ENCODE peak calls at places on chromosomes 12 and 14, in seven cellular contexts. One of them, this sample, is unnamed.

GRCh38 chr14:74405663-74406062 is 20.3 kb downstream of the SYNDIG1L start:
- DNase-seq in hepatocyte: no peak
- DNase-seq in heart right ventricle: no peak
- DNase-seq in OCI-LY7: no peak
- DNase-seq in SK-N-SH: no peak
- DNase-seq in fibroblast of lung: no peak
- DNase-seq in aorta: no peak
- DNase-seq in this sample: no peak

GRCh38 chr12:28216016-28216415 is 25.8 kb downstream of the CCDC91 start:
- DNase-seq in OCI-LY7: no peak
- DNase-seq in fibroblast of lung: no peak
- DNase-seq in aorta: no peak
- DNase-seq in heart right ventricle: no peak
- DNase-seq in hepatocyte: no peak
- DNase-seq in SK-N-SH: no peak
- DNase-seq in this sample: no peak

GRCh38 chr12:89364631-89365030 is 12.3 kb upstream of the DUSP6 start:
- DNase-seq in heart right ventricle: no peak
- DNase-seq in OCI-LY7: no peak
- DNase-seq in fibroblast of lung: no peak
- DNase-seq in aorta: no peak
- DNase-seq in hepatocyte: no peak
- DNase-seq in SK-N-SH: no peak
- DNase-seq in this sample: no peak

GRCh38 chr12:105492591-105492990 is 162.1 kb downstream of the C12orf75 start:
- DNase-seq in SK-N-SH: no peak
- DNase-seq in hepatocyte: peak
- DNase-seq in OCI-LY7: no peak
- DNase-seq in heart right ventricle: no peak
- DNase-seq in aorta: no peak
- DNase-seq in fibroblast of lung: no peak
- DNase-seq in this sample: no peak

GRCh38 chr12:52223411-52224039 is 9.5 kb upstream of the KRT7 start:
- DNase-seq in OCI-LY7: no peak
- DNase-seq in fibroblast of lung: no peak
- DNase-seq in SK-N-SH: no peak
- DNase-seq in heart right ventricle: no peak
- DNase-seq in aorta: no peak
- DNase-seq in hepatocyte: no peak
- DNase-seq in this sample: no peak

GRCh38 chr14:53460544-53460943 is 307.4 kb upstream of the DDHD1 start:
- DNase-seq in hepatocyte: no peak
- DNase-seq in heart right ventricle: no peak
- DNase-seq in SK-N-SH: no peak
- DNase-seq in fibroblast of lung: no peak
- DNase-seq in OCI-LY7: no peak
- DNase-seq in aorta: no peak
- DNase-seq in this sample: no peak

GRCh38 chr12:106133136-106134087 is 5.3 kb downstream of the NUAK1 start:
- DNase-seq in aorta: no peak
- DNase-seq in fibroblast of lung: no peak
- DNase-seq in OCI-LY7: no peak
- DNase-seq in SK-N-SH: no peak
- DNase-seq in heart right ventricle: no peak
- DNase-seq in hepatocyte: no peak
- DNase-seq in this sample: no peak

GRCh38 chr14:34172477-34173368 is 221.8 kb upstream of the EGLN3 start:
- DNase-seq in fibroblast of lung: no peak
- DNase-seq in heart right ventricle: no peak
- DNase-seq in OCI-LY7: no peak
- DNase-seq in aorta: no peak
- DNase-seq in SK-N-SH: no peak
- DNase-seq in hepatocyte: no peak
- DNase-seq in this sample: no peak

GRCh38 chr12:52271157-52271556 is 3.3 kb upstream of the KRT86 start:
- DNase-seq in hepatocyte: no peak
- DNase-seq in fibroblast of lung: peak
- DNase-seq in OCI-LY7: no peak
- DNase-seq in SK-N-SH: no peak
- DNase-seq in aorta: no peak
- DNase-seq in heart right ventricle: no peak
- DNase-seq in this sample: no peak

GRCh38 chr14:74886001-74886400 is 4.3 kb downstream of the DLST start:
- DNase-seq in OCI-LY7: no peak
- DNase-seq in hepatocyte: no peak
- DNase-seq in aorta: no peak
- DNase-seq in fibroblast of lung: peak
- DNase-seq in heart right ventricle: no peak
- DNase-seq in SK-N-SH: no peak
- DNase-seq in this sample: no peak

GRCh38 chr14:23565626-23566025 is 2.0 kb downstream of the AP1G2 start:
- DNase-seq in aorta: no peak
- DNase-seq in OCI-LY7: no peak
- DNase-seq in fibroblast of lung: no peak
- DNase-seq in SK-N-SH: no peak
- DNase-seq in heart right ventricle: no peak
- DNase-seq in hepatocyte: no peak
- DNase-seq in this sample: peak

GRCh38 chr12:54065677-54066076 is 12.0 kb downstream of the HOXC4 start:
- DNase-seq in fibroblast of lung: no peak
- DNase-seq in aorta: no peak
- DNase-seq in OCI-LY7: no peak
- DNase-seq in hepatocyte: no peak
- DNase-seq in heart right ventricle: no peak
- DNase-seq in SK-N-SH: no peak
- DNase-seq in this sample: no peak

GRCh38 chr12:130356222-130356621 is 18.5 kb downstream of the PIWIL1 start:
- DNase-seq in fibroblast of lung: no peak
- DNase-seq in aorta: no peak
- DNase-seq in OCI-LY7: no peak
- DNase-seq in heart right ventricle: no peak
- DNase-seq in hepatocyte: no peak
- DNase-seq in SK-N-SH: no peak
- DNase-seq in this sample: no peak

GRCh38 chr12:117485984-117486839 is 124.8 kb upstream of the NOS1 start:
- DNase-seq in SK-N-SH: no peak
- DNase-seq in hepatocyte: no peak
- DNase-seq in aorta: no peak
- DNase-seq in heart right ventricle: no peak
- DNase-seq in fibroblast of lung: no peak
- DNase-seq in OCI-LY7: no peak
- DNase-seq in this sample: no peak
- H3K27ac ChIP-seq in SK-N-SH: no peak
- H3K27ac ChIP-seq in hepatocyte: no peak
- H3K27ac ChIP-seq in aorta: no peak
- H3K27ac ChIP-seq in heart right ventricle: no peak
- H3K27ac ChIP-seq in fibroblast of lung: no peak
- H3K27ac ChIP-seq in OCI-LY7: no peak
- H3K27ac ChIP-seq in this sample: peak

DNA sequence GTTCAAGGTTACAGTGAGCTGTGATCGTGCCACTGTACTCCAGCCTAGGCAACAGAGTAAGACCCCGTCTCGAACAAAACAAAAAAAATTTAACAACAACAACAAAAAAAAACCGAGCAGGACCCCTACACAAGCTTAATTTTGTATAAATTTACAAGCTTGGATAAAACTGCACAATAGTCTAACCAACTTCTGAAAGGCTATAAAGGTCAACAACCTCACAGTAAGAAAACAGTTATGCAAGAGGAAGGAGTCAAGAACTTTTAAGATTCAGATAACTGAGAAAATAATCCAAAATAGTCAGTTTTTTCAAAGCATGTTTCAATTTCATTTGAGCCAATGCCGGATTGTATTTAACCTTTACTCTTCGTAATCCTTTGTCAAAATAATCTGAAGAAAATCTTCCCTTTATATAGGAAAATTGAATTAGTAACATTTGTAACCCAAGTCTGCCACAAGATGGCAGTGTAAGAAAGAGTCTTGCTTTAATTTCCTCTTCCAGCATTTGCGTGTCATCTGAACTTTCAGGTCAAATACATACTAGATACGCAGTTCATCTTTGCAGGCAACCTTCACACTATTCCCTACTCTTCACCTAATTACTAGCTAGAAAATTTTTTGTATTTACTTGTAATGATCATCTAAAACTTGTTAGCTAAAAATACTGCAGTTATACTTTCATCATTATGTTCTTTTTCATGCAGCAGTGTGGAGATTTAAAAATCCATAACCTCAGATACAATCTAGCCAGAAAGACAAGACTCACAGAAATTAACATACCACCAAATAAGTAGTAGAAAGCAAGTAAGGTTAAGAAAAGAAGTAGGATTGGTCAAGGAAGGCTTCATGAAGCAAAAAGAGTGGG is 5.8 kb downstream of the CCNB1IP1 start:
- DNase-seq in heart right ventricle: peak
- DNase-seq in hepatocyte: peak
- DNase-seq in SK-N-SH: peak
- DNase-seq in fibroblast of lung: peak
- DNase-seq in aorta: no peak
- DNase-seq in OCI-LY7: peak
- DNase-seq in this sample: no peak
- H3K27ac ChIP-seq in heart right ventricle: no peak
- H3K27ac ChIP-seq in hepatocyte: peak
- H3K27ac ChIP-seq in SK-N-SH: peak
- H3K27ac ChIP-seq in fibroblast of lung: no peak
- H3K27ac ChIP-seq in aorta: no peak
- H3K27ac ChIP-seq in OCI-LY7: peak
- H3K27ac ChIP-seq in this sample: no peak

DNA sequence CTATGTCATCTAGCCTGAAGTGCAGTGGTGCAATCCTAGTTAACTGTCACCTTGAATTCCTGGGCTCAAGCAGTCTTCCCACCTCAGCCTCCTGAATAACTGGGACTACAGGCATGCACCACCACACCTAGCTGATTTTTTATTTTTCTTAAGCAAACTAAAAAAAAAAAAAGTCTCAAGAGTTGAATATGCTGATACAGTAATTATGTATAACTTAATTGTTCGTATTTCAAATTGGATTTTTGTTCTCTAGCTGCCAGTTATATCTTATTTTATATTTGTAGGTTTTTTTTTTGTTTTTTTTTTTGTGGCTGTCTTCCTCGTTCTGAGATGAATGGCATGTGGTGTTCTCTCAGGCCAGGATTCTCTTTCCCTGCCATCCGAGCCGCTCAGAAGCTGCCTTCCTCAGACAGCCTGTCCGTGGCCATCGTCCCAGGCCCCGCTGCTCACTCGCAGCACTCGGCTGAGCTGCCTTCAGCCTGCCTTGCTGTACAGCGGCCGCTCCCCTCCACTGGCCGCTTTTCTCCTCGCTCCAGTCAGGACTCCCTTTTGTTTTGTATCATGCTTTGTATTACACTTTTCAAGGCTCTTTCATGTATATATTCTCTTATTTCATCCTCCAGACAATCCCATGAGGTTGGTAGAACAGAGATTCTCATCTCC is 53.3 kb downstream of the WDR20 start:
- DNase-seq in SK-N-SH: peak
- DNase-seq in fibroblast of lung: no peak
- DNase-seq in OCI-LY7: no peak
- DNase-seq in hepatocyte: no peak
- DNase-seq in heart right ventricle: no peak
- DNase-seq in aorta: no peak
- DNase-seq in this sample: no peak
- H3K27ac ChIP-seq in SK-N-SH: peak
- H3K27ac ChIP-seq in fibroblast of lung: no peak
- H3K27ac ChIP-seq in OCI-LY7: no peak
- H3K27ac ChIP-seq in hepatocyte: no peak
- H3K27ac ChIP-seq in heart right ventricle: no peak
- H3K27ac ChIP-seq in aorta: no peak
- H3K27ac ChIP-seq in this sample: no peak

GRCh38 chr12:94308612-94309011 is 151.1 kb downstream of the CEP83 start:
- DNase-seq in heart right ventricle: no peak
- DNase-seq in OCI-LY7: no peak
- DNase-seq in hepatocyte: no peak
- DNase-seq in aorta: no peak
- DNase-seq in fibroblast of lung: no peak
- DNase-seq in SK-N-SH: no peak
- DNase-seq in this sample: no peak

GRCh38 chr12:94299846-94300245 is 151.5 kb downstream of the PLXNC1 start:
- DNase-seq in OCI-LY7: no peak
- DNase-seq in fibroblast of lung: no peak
- DNase-seq in heart right ventricle: no peak
- DNase-seq in hepatocyte: peak
- DNase-seq in aorta: no peak
- DNase-seq in SK-N-SH: no peak
- DNase-seq in this sample: no peak

GRCh38 chr12:94304566-94305061 is 155.1 kb downstream of the CEP83 start:
- DNase-seq in hepatocyte: no peak
- DNase-seq in fibroblast of lung: no peak
- DNase-seq in aorta: no peak
- DNase-seq in OCI-LY7: no peak
- DNase-seq in heart right ventricle: no peak
- DNase-seq in SK-N-SH: no peak
- DNase-seq in this sample: no peak

GRCh38 chr12:94305293-94305957 is 154.2 kb downstream of the CEP83 start:
- DNase-seq in OCI-LY7: no peak
- DNase-seq in SK-N-SH: no peak
- DNase-seq in fibroblast of lung: peak
- DNase-seq in heart right ventricle: no peak
- DNase-seq in hepatocyte: no peak
- DNase-seq in aorta: no peak
- DNase-seq in this sample: no peak

GRCh38 chr12:94304012-94304411 is 155.6 kb downstream of the PLXNC1 start:
- DNase-seq in OCI-LY7: no peak
- DNase-seq in fibroblast of lung: no peak
- DNase-seq in heart right ventricle: no peak
- DNase-seq in SK-N-SH: no peak
- DNase-seq in aorta: no peak
- DNase-seq in hepatocyte: no peak
- DNase-seq in this sample: no peak
- H3K27ac ChIP-seq in OCI-LY7: no peak
- H3K27ac ChIP-seq in fibroblast of lung: no peak
- H3K27ac ChIP-seq in heart right ventricle: no peak
- H3K27ac ChIP-seq in SK-N-SH: no peak
- H3K27ac ChIP-seq in aorta: peak
- H3K27ac ChIP-seq in hepatocyte: no peak
- H3K27ac ChIP-seq in this sample: no peak

GRCh38 chr14:91321131-91321530 is 76.6 kb upstream of the GPR68 start:
- DNase-seq in OCI-LY7: no peak
- DNase-seq in SK-N-SH: no peak
- DNase-seq in aorta: no peak
- DNase-seq in heart right ventricle: no peak
- DNase-seq in hepatocyte: no peak
- DNase-seq in fibroblast of lung: no peak
- DNase-seq in this sample: no peak

GRCh38 chr14:91324606-91324950 is 80.1 kb upstream of the GPR68 start:
- DNase-seq in aorta: no peak
- DNase-seq in fibroblast of lung: no peak
- DNase-seq in OCI-LY7: no peak
- DNase-seq in hepatocyte: no peak
- DNase-seq in SK-N-SH: no peak
- DNase-seq in heart right ventricle: no peak
- DNase-seq in this sample: no peak

GRCh38 chr14:91323671-91324605 is 79.4 kb upstream of the GPR68 start:
- DNase-seq in heart right ventricle: peak
- DNase-seq in SK-N-SH: peak
- DNase-seq in fibroblast of lung: peak
- DNase-seq in hepatocyte: peak
- DNase-seq in aorta: peak
- DNase-seq in OCI-LY7: peak
- DNase-seq in this sample: peak

GRCh38 chr14:91322623-91323022 is 78.1 kb upstream of the GPR68 start:
- DNase-seq in hepatocyte: no peak
- DNase-seq in aorta: no peak
- DNase-seq in SK-N-SH: no peak
- DNase-seq in fibroblast of lung: no peak
- DNase-seq in heart right ventricle: no peak
- DNase-seq in OCI-LY7: no peak
- DNase-seq in this sample: no peak

GRCh38 chr14:91323031-91323430 is 78.5 kb upstream of the GPR68 start:
- DNase-seq in hepatocyte: no peak
- DNase-seq in aorta: no peak
- DNase-seq in fibroblast of lung: no peak
- DNase-seq in heart right ventricle: no peak
- DNase-seq in SK-N-SH: no peak
- DNase-seq in OCI-LY7: no peak
- DNase-seq in this sample: no peak
- H3K27ac ChIP-seq in hepatocyte: no peak
- H3K27ac ChIP-seq in aorta: no peak
- H3K27ac ChIP-seq in fibroblast of lung: no peak
- H3K27ac ChIP-seq in heart right ventricle: peak
- H3K27ac ChIP-seq in SK-N-SH: no peak
- H3K27ac ChIP-seq in OCI-LY7: peak
- H3K27ac ChIP-seq in this sample: peak